ENCODE peak calls at places on chromosomes 16 and 17, in eight cellular contexts. Q is colonic mucosa; V is neural progenitor cell; Z is prostate gland; L is kidney; S is upper lobe of right lung; P is naive thymus-derived CD4-positive, alpha-beta T cell; D is adrenal gland. A is an unnamed sample. For H3K4me1, the result is how much of the 10 kb centered on the place peaks cover.

GRCh38 chr17:1649116-1649843 is 386 bp downstream of the RILP start:
- DNase-seq in Z (peak), L (peak), Q (peak), D (peak), V (peak), P (peak), S (peak), A (peak)

GRCh38 chr16:2026461-2027023 is at the start of gene NHERF2:
- DNase-seq in S (peak), Z (peak), Q (no peak), D (peak), L (peak), P (no peak), V (peak), A (no peak)

GRCh38 chr16:58970775-58971174 is 236.7 kb upstream of the GOT2 start:
- DNase-seq in P (no peak), L (no peak), Q (no peak), S (no peak), V (no peak), Z (no peak), D (no peak), A (no peak)

GRCh38 chr17:66829386-66829864 is 5.5 kb upstream of the CACNG5 start:
- DNase-seq in Q (peak), L (no peak), P (no peak), D (peak), S (no peak), V (peak), Z (peak), A (no peak)

GRCh38 chr17:50265212-50265611 is 9.1 kb upstream of the TMEM92 start:
- DNase-seq in P (no peak), D (no peak), Z (peak), V (no peak), Q (no peak), S (peak), L (peak), A (peak)

GRCh38 chr16:17590711-17591654 is 120.2 kb upstream of the XYLT1 start:
- DNase-seq in L (no peak), Z (no peak), D (no peak), Q (no peak), P (no peak), V (no peak), S (no peak), A (no peak)

GRCh38 chr16:67248401-67249177 is at the start of gene SLC9A5:
- DNase-seq in S (peak), Z (no peak), D (peak), Q (no peak), L (peak), V (peak), P (peak), A (no peak)

GRCh38 chr16:31335431-31335830 is 19.5 kb upstream of the ITGAX start:
- DNase-seq in S (no peak), L (peak), P (no peak), D (no peak), Z (no peak), V (no peak), Q (no peak), A (no peak)

GRCh38 chr17:44977740-44978584 is 9.9 kb upstream of the C1QL1 start:
- DNase-seq in V (no peak), D (no peak), S (no peak), Q (no peak), Z (no peak), P (no peak), L (no peak), A (no peak)

GRCh38 chr17:45020354-45021138 is 30.9 kb downstream of the DCAKD start:
- DNase-seq in Z (peak), Q (peak), S (no peak), V (peak), L (peak), D (no peak), P (no peak), A (no peak)

GRCh38 chr17:57834146-57834741 is 15.6 kb downstream of the MRPS23 start:
- DNase-seq in S (no peak), P (no peak), Z (peak), D (peak), Q (no peak), L (peak), V (peak), A (no peak)

GRCh38 chr17:16939606-16940115 is 32.3 kb downstream of the TNFRSF13B start:
- DNase-seq in P (no peak), L (peak), Z (no peak), S (peak), V (no peak), Q (no peak), D (no peak), A (no peak)

GRCh38 chr16:25011891-25012499 is 3.2 kb downstream of the ARHGAP17 start:
- DNase-seq in V (no peak), S (no peak), P (no peak), Z (no peak), D (no peak), Q (no peak), L (no peak), A (no peak)

GRCh38 chr16:68445458-68445857 is 2.9 kb downstream of the SMPD3 start:
- DNase-seq in Z (no peak), D (peak), P (no peak), S (no peak), L (no peak), Q (peak), V (peak), A (no peak)

GRCh38 chr17:73644145-73645049 is at the start of gene SDK2:
- DNase-seq in Z (peak), L (peak), D (no peak), V (peak), Q (peak), S (peak), P (peak), A (no peak)

GRCh38 chr16:12271006-12271405 is 294.5 kb downstream of the SNX29 start:
- DNase-seq in Z (no peak), L (no peak), V (peak), Q (no peak), S (no peak), P (no peak), D (no peak), A (no peak)

GRCh38 chr16:80347900-80348299 is 192.9 kb upstream of the DYNLRB2 start:
- DNase-seq in D (peak), Z (peak), Q (no peak), S (peak), L (peak), P (no peak), V (no peak), A (no peak)

GRCh38 chr16:70267516-70267915 is 15.8 kb upstream of the EXOSC6 start:
- DNase-seq in S (peak), D (peak), L (no peak), Z (no peak), V (peak), Q (no peak), P (peak), A (peak)

GRCh38 chr16:80527297-80527696 is 13.5 kb upstream of the DYNLRB2 start:
- DNase-seq in D (no peak), V (peak), Q (peak), Z (no peak), S (no peak), L (no peak), P (peak), A (no peak)

GRCh38 chr17:2690165-2691068 is 21.1 kb downstream of the CLUH start:
- DNase-seq in Z (no peak), D (no peak), Q (peak), S (peak), P (no peak), V (no peak), L (peak), A (no peak)

GRCh38 chr17:77160877-77161530 is 20.2 kb downstream of the SEC14L1 start:
- DNase-seq in Z (no peak), P (no peak), D (no peak), L (no peak), S (no peak), V (no peak), Q (no peak), A (no peak)

GRCh38 chr17:81895400-81895799 is 3.9 kb downstream of the ANAPC11 start:
- DNase-seq in L (no peak), Z (no peak), D (no peak), Q (no peak), V (no peak), S (no peak), P (no peak), A (no peak)

GRCh38 chr16:29719063-29719462 is 26.7 kb downstream of the C16orf54 start:
- DNase-seq in V (no peak), Z (no peak), Q (no peak), L (no peak), D (no peak), P (no peak), S (peak), A (peak)

GRCh38 chr17:74763565-74764387 is 12.4 kb downstream of the NAT9 start:
- DNase-seq in L (peak), Z (no peak), D (no peak), V (peak), Q (peak), S (no peak), P (no peak), A (no peak)

GRCh38 chr16:73233423-73233762 is 185.5 kb upstream of the ZFHX3 start:
- DNase-seq in Q (no peak), D (no peak), V (no peak), P (no peak), S (no peak), Z (no peak), L (no peak), A (no peak)

GRCh38 chr16:12185563-12185962 is 209.0 kb downstream of the SNX29 start:
- DNase-seq in D (no peak), Z (no peak), S (no peak), P (no peak), V (no peak), Q (no peak), L (no peak), A (no peak)

GRCh38 chr17:58533616-58534188 is 19.3 kb upstream of the MTMR4 start:
- DNase-seq in D (no peak), L (no peak), Q (no peak), V (no peak), P (no peak), Z (no peak), S (no peak), A (no peak)

GRCh38 chr17:39627170-39627716 is 491 bp downstream of the PPP1R1B start:
- DNase-seq in V (peak), Z (no peak), Q (no peak), L (no peak), D (no peak), S (no peak), P (no peak), A (no peak)

GRCh38 chr17:32015245-32016013 is 8.2 kb downstream of the LRRC37B start:
- DNase-seq in D (no peak), P (no peak), Q (no peak), L (no peak), S (no peak), Z (no peak), V (no peak), A (no peak)

GRCh38 chr17:55825213-55825612 is 74.4 kb downstream of the PCTP start:
- DNase-seq in L (no peak), Z (no peak), Q (no peak), P (no peak), S (no peak), D (no peak), V (peak), A (no peak)

GRCh38 chr17:83150369-83151055 is 71.1 kb downstream of the METRNL start:
- DNase-seq in S (no peak), V (no peak), Z (no peak), Q (no peak), P (no peak), D (no peak), L (no peak), A (no peak)

GRCh38 chr16:56298948-56299602 is 107.8 kb downstream of the GNAO1 start:
- DNase-seq in L (peak), S (no peak), Z (no peak), Q (no peak), V (peak), P (no peak), D (no peak), A (no peak)

GRCh38 chr17:16313159-16314090 is 39.8 kb downstream of the CENPV start:
- DNase-seq in Q (no peak), L (no peak), S (no peak), Z (no peak), D (no peak), V (no peak), P (no peak), A (no peak)

GRCh38 chr17:15157051-15157450 is 108.1 kb downstream of the PMP22 start:
- DNase-seq in P (no peak), Z (no peak), D (no peak), V (no peak), S (no peak), Q (no peak), L (no peak), A (no peak)

GRCh38 chr17:32487460-32488176 is 825 bp downstream of the CDK5R1 start:
- DNase-seq in P (no peak), V (peak), L (peak), D (no peak), S (peak), Z (no peak), Q (no peak), A (no peak)

GRCh38 chr17:10268005-10268404 is 69.6 kb upstream of the GAS7 start:
- DNase-seq in S (no peak), V (no peak), P (no peak), Q (no peak), Z (no peak), D (no peak), L (no peak), A (no peak)

GRCh38 chr17:41456206-41456605 is 11.0 kb downstream of the KRT32 start:
- DNase-seq in Z (no peak), V (peak), S (no peak), P (no peak), Q (no peak), D (no peak), L (no peak), A (no peak)

GRCh38 chr16:47142469-47143328 is 1.0 kb downstream of the NETO2 start:
- DNase-seq in D (peak), L (peak), S (peak), Q (peak), Z (no peak), P (peak), V (peak), A (no peak)

GRCh38 chr16:47140686-47141085 is 3.1 kb downstream of the NETO2 start:
- DNase-seq in S (no peak), Z (no peak), Q (no peak), P (no peak), L (no peak), D (no peak), V (no peak), A (no peak)

GRCh38 chr16:47141773-47142468 is 1.8 kb downstream of the NETO2 start:
- DNase-seq in L (peak), P (peak), S (peak), Q (peak), V (peak), D (peak), Z (peak), A (peak)

GRCh38 chr16:47136101-47136820 is 7.5 kb downstream of the NETO2 start:
- DNase-seq in P (no peak), S (no peak), L (no peak), Q (no peak), V (no peak), D (no peak), Z (no peak), A (no peak)

DNA sequence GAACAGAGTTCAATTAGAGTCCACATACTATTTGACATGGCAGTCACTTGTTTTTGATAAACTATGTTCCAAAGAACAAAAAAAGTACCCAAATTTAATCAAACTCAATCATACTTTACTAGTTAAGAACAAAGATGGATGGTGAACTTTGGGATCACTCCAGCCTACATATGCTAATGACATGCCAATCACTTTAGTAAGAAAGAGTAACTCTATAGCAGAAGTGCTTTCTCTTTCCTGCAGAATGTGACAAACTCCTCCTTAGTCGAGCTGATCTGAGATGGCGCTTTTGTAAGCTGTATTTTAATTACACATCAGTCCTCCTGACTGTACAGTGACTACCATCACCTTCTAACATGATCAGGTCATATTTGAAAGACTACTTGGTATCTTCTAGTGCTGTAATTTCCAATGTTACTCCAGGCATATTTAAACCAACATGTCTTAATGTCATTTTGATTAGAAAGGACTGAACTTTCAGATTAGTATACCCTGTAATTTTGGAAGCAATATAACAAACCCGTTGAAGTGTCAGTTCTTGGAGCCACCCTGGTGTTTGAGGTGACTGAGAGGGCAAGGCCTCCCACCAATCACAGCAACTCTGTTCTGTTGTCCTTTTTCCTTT is 4.1 kb downstream of the NETO2 start:
- DNase-seq in V (no peak), Z (no peak), D (no peak), P (no peak), Q (no peak), S (no peak), L (no peak), A (no peak)
- H3K4me3 ChIP-seq in V (no peak), Z (no peak), D (no peak), P (no peak), Q (no peak), S (no peak), L (no peak), A (no peak)

GRCh38 chr16:27739606-27740357 is 189.8 kb downstream of the KATNIP start:
- DNase-seq in Z (no peak), Q (no peak), P (no peak), D (no peak), L (no peak), S (no peak), V (no peak), A (no peak)
- H3K4me1 ChIP-seq in Z (under half), Q (under half), P (under half), D (under half), L (under half), S (under half), V (under half), A (under half)

DNA sequence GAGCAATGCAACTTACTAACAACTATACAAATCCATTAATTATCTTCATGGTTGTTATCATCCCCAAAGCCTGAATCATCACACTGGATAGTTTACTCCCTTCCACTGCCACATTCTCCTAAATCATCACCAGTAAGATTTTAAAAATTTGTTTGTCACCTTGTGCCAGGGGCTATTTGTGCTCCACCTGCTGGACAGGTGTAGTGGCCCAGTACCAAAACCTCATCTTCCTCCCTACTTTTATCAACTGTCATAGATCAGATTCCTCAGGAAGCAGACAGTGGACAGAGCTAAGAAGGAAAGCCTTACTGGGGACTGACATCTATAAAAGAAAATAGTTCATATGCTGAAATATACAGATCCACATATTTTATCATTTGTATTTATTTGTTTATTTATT is 280.4 kb downstream of the CDH11 start:
- DNase-seq in V (no peak), S (no peak), Z (no peak), D (no peak), L (no peak), P (no peak), Q (no peak), A (no peak)
- H3K27ac ChIP-seq in V (no peak), S (no peak), Z (no peak), D (no peak), L (no peak), P (no peak), Q (no peak), A (no peak)

GRCh38 chr17:7293821-7294613 is 422 bp downstream of the YBX2 start:
- DNase-seq in D (peak), S (peak), V (peak), P (no peak), L (peak), Z (no peak), Q (peak), A (no peak)

GRCh38 chr17:7294614-7295153 is at the start of gene YBX2:
- DNase-seq in L (peak), S (peak), Q (peak), Z (peak), P (peak), V (peak), D (peak), A (peak)

GRCh38 chr17:7296189-7296861 is 1.9 kb upstream of the YBX2 start:
- DNase-seq in P (peak), Q (peak), Z (peak), V (peak), D (peak), S (peak), L (peak), A (peak)

GRCh38 chr17:7293131-7293557 is 1.3 kb downstream of the YBX2 start:
- DNase-seq in D (peak), P (no peak), Z (no peak), L (no peak), V (no peak), Q (no peak), S (no peak), A (no peak)

GRCh38 chr17:7295230-7296180 is 1.1 kb upstream of the YBX2 start:
- DNase-seq in P (no peak), Q (peak), V (peak), L (no peak), D (peak), Z (no peak), S (no peak), A (no peak)
- H3K4me3 ChIP-seq in P (peak), Q (peak), V (peak), L (no peak), D (no peak), Z (no peak), S (no peak), A (peak)

GRCh38 chr17:21286771-21287702 is 2.5 kb downstream of the MAP2K3 start:
- DNase-seq in P (no peak), L (peak), S (peak), V (no peak), Q (peak), Z (no peak), D (no peak), A (peak)

GRCh38 chr17:21289175-21289901 is 4.8 kb downstream of the MAP2K3 start:
- DNase-seq in D (no peak), Q (no peak), S (no peak), V (no peak), Z (no peak), P (no peak), L (peak), A (no peak)

GRCh38 chr17:21288581-21289017 is 4.1 kb downstream of the MAP2K3 start:
- DNase-seq in V (no peak), Z (no peak), D (no peak), Q (no peak), S (no peak), P (no peak), L (no peak), A (no peak)

GRCh38 chr17:21286066-21286770 is 1.7 kb downstream of the MAP2K3 start:
- DNase-seq in Q (peak), Z (peak), L (peak), D (peak), V (peak), S (peak), P (no peak), A (peak)

GRCh38 chr17:21287703-21288449 is 3.4 kb downstream of the MAP2K3 start:
- DNase-seq in Q (peak), P (peak), D (peak), Z (peak), L (peak), V (no peak), S (peak), A (peak)
- H3K4me1 ChIP-seq in Q (under half), P (under half), D (under half), Z (under half), L (under half), V (under half), S (under half), A (under half)

GRCh38 chr17:37513711-37514110 is 24.0 kb downstream of the DUSP14 start:
- DNase-seq in D (no peak), P (no peak), V (no peak), S (no peak), L (no peak), Q (no peak), Z (no peak), A (no peak)

GRCh38 chr17:37507108-37507507 is 17.4 kb downstream of the DUSP14 start:
- DNase-seq in D (no peak), S (no peak), Q (no peak), V (no peak), Z (no peak), L (no peak), P (no peak), A (no peak)

GRCh38 chr17:37512442-37513070 is 22.9 kb downstream of the DUSP14 start:
- DNase-seq in P (no peak), L (no peak), D (no peak), S (no peak), V (no peak), Q (no peak), Z (no peak), A (no peak)

GRCh38 chr17:37506678-37507077 is 17.0 kb downstream of the DUSP14 start:
- DNase-seq in V (peak), L (no peak), P (no peak), S (no peak), D (no peak), Q (no peak), Z (no peak), A (no peak)

GRCh38 chr17:37510056-37510455 is 20.4 kb downstream of the DUSP14 start:
- DNase-seq in Q (no peak), V (no peak), S (no peak), Z (no peak), L (no peak), P (no peak), D (no peak), A (no peak)
- H3K27ac ChIP-seq in Q (no peak), V (no peak), S (no peak), Z (no peak), L (no peak), P (no peak), D (no peak), A (no peak)